ENCODE peak calls at places on chromosomes 12 and 14, in ten cellular contexts. K is stimulated activated CD4-positive, alpha-beta T cell treated with anti-CD3 and anti-CD28 coated beads, TNF-alpha, amount 100 ng/mL, for 24 hours; L is stimulated activated naive CD8-positive, alpha-beta T cell treated with anti-CD3 and anti-CD28 coated beads, Interleukin-15, amount 100 ng/mL, for 72 hours; Z is activated CD4-positive, alpha-beta T cell treated with anti-CD3 and anti-CD28 coated beads, Interleukin-2, amount 50 U/mL, for 1 hour; G is CD8-positive, alpha-beta T cell; T is skeletal muscle cell; I is NCI-H1048; A is adipocyte; Q is NCI-H2081; V is HFFc6. P is an unnamed sample.

GRCh38 chr12:3747543-3747942 is 5.4 kb downstream of the CRACR2A start:
- DNase-seq in G (peak; percentile 36), L (no peak), Z (peak; percentile 42), K (no peak), Q (no peak), V (no peak), T (no peak), A (no peak), I (no peak), P (no peak)

GRCh38 chr14:97177635-97178034 is 380.5 kb downstream of the VRK1 start:
- DNase-seq in L (no peak), G (no peak), K (no peak), Q (no peak), A (no peak), Z (no peak), V (no peak), T (no peak), I (no peak), P (no peak)

GRCh38 chr12:71947645-71948105 is 9.0 kb downstream of the TPH2 start:
- DNase-seq in A (peak; percentile 50), K (no peak), I (peak; percentile 90), Q (peak; percentile 98), G (no peak), L (no peak), Z (no peak), T (peak; percentile 12), V (peak; percentile 48), P (peak; percentile 89)

GRCh38 chr14:100137173-100137572 is 22.3 kb downstream of the DEGS2 start:
- DNase-seq in T (no peak), V (no peak), L (no peak), I (no peak), Z (no peak), G (no peak), A (no peak), K (no peak), Q (no peak), P (no peak)

GRCh38 chr12:57216014-57216891 is at the start of gene NXPH4:
- DNase-seq in Z (peak; percentile 59), K (no peak), L (peak; percentile 41), I (peak; percentile 52), T (no peak), G (peak; percentile 55), Q (peak; percentile 34), A (peak; percentile 69), V (no peak), P (peak; percentile 82)

GRCh38 chr14:105465209-105466031 is 9.2 kb upstream of the CRIP2 start:
- DNase-seq in K (no peak), A (no peak), Z (no peak), I (no peak), Q (peak; percentile 28), V (peak; percentile 12), L (no peak), G (no peak), T (no peak), P (no peak)

GRCh38 chr14:47674546-47675238 is 713 bp downstream of the MDGA2 start:
- DNase-seq in V (no peak), Z (no peak), A (no peak), I (no peak), L (no peak), Q (peak; percentile 35), K (no peak), G (no peak), T (no peak), P (no peak)

GRCh38 chr12:95836185-95836609 is 22.6 kb upstream of the SNRPF start:
- DNase-seq in I (no peak), L (no peak), G (no peak), V (peak; percentile 62), A (peak; percentile 22), K (no peak), Q (peak; percentile 22), Z (no peak), T (no peak), P (no peak)

GRCh38 chr12:133222211-133222610 is 13.5 kb downstream of the ANHX start:
- DNase-seq in V (no peak), Z (no peak), L (no peak), G (no peak), I (no peak), T (no peak), K (no peak), Q (no peak), A (no peak), P (no peak)

GRCh38 chr14:91873476-91874265 is 6.3 kb upstream of the TC2N start:
- DNase-seq in A (no peak), T (no peak), L (peak; percentile 84), Z (peak; percentile 67), G (peak; percentile 88), Q (peak; percentile 21), K (no peak), V (no peak), I (no peak), P (no peak)

P was measured in HAP-1.